ENCODE peak calls at places on chromosome 12, in five cellular contexts. A, O, X, Y and C are unnamed samples.

GRCh38 chr12:95182868-95183415 is 34.3 kb downstream of the FGD6 start:
- DNase-seq in A (peak; percentile 52), Y (no peak), X (no peak), O (no peak), C (no peak)

GRCh38 chr12:28248555-28249127 is 58.4 kb downstream of the CCDC91 start:
- DNase-seq in Y (no peak), A (no peak), O (no peak), X (no peak), C (no peak)

GRCh38 chr12:132161796-132162507 is 17.7 kb downstream of the NOC4L start:
- DNase-seq in X (no peak), Y (no peak), A (no peak), O (no peak), C (no peak)

GRCh38 chr12:56591961-56592360 is 38.2 kb downstream of the BAZ2A start:
- DNase-seq in Y (no peak), A (no peak), O (no peak), X (no peak), C (no peak)

GRCh38 chr12:117489671-117490070 is 128.2 kb upstream of the NOS1 start:
- DNase-seq in A (no peak), X (no peak), Y (no peak), O (no peak), C (no peak)

GRCh38 chr12:52434096-52434733 is at the start of gene KRT75:
- DNase-seq in O (no peak), Y (no peak), X (no peak), A (peak; percentile 32), C (no peak)

GRCh38 chr12:9951026-9951652 is 19.0 kb upstream of the CLEC2A start:
- DNase-seq in A (no peak), Y (no peak), O (no peak), X (no peak), C (no peak)

GRCh38 chr12:59070534-59070933 is 150.2 kb upstream of the LRIG3 start:
- DNase-seq in A (no peak), O (no peak), Y (no peak), X (no peak), C (no peak)

GRCh38 chr12:93707836-93708235 is 30.7 kb downstream of the CRADD start:
- DNase-seq in O (no peak), X (no peak), Y (no peak), A (no peak), C (no peak)

GRCh38 chr12:132454949-132455418 is 35.0 kb upstream of the FBRSL1 start:
- DNase-seq in O (no peak), A (no peak), Y (no peak), X (no peak), C (no peak)

GRCh38 chr12:101923049-101923718 is 45.8 kb downstream of the DRAM1 start:
- DNase-seq in O (no peak), X (no peak), A (no peak), Y (no peak), C (no peak)

GRCh38 chr12:111546171-111546570 is 52.9 kb downstream of the ATXN2 start:
- DNase-seq in Y (no peak), O (no peak), A (no peak), X (no peak), C (no peak)

GRCh38 chr12:62259311-62259992 is 752 bp upstream of the USP15 start:
- DNase-seq in X (no peak), A (no peak), Y (no peak), O (no peak), C (no peak)

GRCh38 chr12:30794591-30795409 is 40.0 kb upstream of the CAPRIN2 start:
- DNase-seq in O (no peak), Y (peak; percentile 25), A (no peak), X (no peak), C (no peak)

GRCh38 chr12:4296749-4297148 is 23.2 kb downstream of the CCND2 start:
- DNase-seq in O (no peak), A (no peak), Y (no peak), X (no peak), C (no peak)

GRCh38 chr12:102602549-102602948 is 122.2 kb upstream of the IGF1 start:
- DNase-seq in A (no peak), X (no peak), O (no peak), Y (no peak), C (no peak)

GRCh38 chr12:49616533-49617219 is 6.7 kb upstream of the PRPF40B start:
- DNase-seq in Y (no peak), O (no peak), A (peak; percentile 50), X (no peak), C (no peak)

GRCh38 chr12:29380536-29381523 is at the start of gene ERGIC2:
- DNase-seq in X (peak; percentile 88), Y (peak; percentile 91), A (peak; percentile 98), O (peak; percentile 94), C (peak; percentile 92)

GRCh38 chr12:120236124-120236398 is 29.5 kb downstream of the PXN start:
- DNase-seq in Y (no peak), X (no peak), A (no peak), O (no peak), C (no peak)

GRCh38 chr12:62603061-62603810 is 136.6 kb downstream of the MON2 start:
- DNase-seq in X (peak; percentile 77), A (peak; percentile 90), O (peak; percentile 82), Y (peak; percentile 80), C (peak; percentile 91)

GRCh38 chr12:68612675-68613074 is 2.0 kb downstream of the RAP1B start:
- DNase-seq in O (no peak), Y (no peak), A (no peak), X (no peak), C (no peak)
- H3K4me1 ChIP-seq in O (no peaks in the 10 kb centered on the region), Y (peaks cover 44% of the 10 kb centered on the region), A (peaks cover 4% of the 10 kb centered on the region), X (peaks cover 14% of the 10 kb centered on the region), C (no peaks in the 10 kb centered on the region)

GRCh38 chr12:131057211-131057721 is 103.6 kb downstream of the ADGRD1 start:
- DNase-seq in O (no peak), A (peak; percentile 30), X (no peak), Y (peak; percentile 19), C (no peak)
- TF ChIP-seq CTCF in O (no peak), A (no peak), X (no peak), Y (no peak), C (no peak)

GRCh38 chr12:1073652-1074051 is 82.6 kb downstream of the ERC1 start:
- DNase-seq in O (no peak), Y (no peak), A (no peak), X (no peak), C (no peak)

GRCh38 chr12:1083086-1083887 is 92.3 kb downstream of the ERC1 start:
- DNase-seq in A (peak; percentile 72), O (no peak), Y (no peak), X (no peak), C (peak; percentile 23)

GRCh38 chr12:1080520-1081223 is 89.6 kb downstream of the ERC1 start:
- DNase-seq in O (no peak), Y (no peak), X (no peak), A (no peak), C (no peak)

GRCh38 chr12:1077036-1077803 is 86.2 kb downstream of the ERC1 start:
- DNase-seq in Y (no peak), A (no peak), O (no peak), X (no peak), C (no peak)

DNA sequence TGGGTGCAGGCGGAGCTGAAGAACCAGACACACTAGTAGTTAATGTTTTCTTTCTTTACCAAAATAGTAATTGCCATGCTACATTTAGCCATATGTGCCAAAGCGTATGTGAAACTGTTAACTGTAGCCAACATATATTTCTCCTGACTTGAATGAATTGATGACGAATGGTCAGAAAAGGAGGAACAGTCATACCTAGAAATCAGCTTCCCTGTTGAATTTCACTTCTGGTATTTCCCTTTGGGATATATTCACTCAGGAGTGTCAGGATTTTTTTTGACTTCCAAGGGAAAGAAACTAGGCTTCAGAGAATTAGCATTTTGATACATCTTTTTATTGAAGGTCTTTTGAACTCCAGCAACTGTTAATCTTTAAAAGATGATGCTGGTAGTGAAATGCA is 87.0 kb downstream of the ERC1 start:
- DNase-seq in O (no peak), Y (no peak), A (no peak), X (no peak), C (no peak)
- H3K4me1 ChIP-seq in O (no peaks in the 10 kb centered on the region), Y (peaks cover 8% of the 10 kb centered on the region), A (peaks cover 2% of the 10 kb centered on the region), X (no peaks in the 10 kb centered on the region), C (peaks cover 8% of the 10 kb centered on the region)

DNA sequence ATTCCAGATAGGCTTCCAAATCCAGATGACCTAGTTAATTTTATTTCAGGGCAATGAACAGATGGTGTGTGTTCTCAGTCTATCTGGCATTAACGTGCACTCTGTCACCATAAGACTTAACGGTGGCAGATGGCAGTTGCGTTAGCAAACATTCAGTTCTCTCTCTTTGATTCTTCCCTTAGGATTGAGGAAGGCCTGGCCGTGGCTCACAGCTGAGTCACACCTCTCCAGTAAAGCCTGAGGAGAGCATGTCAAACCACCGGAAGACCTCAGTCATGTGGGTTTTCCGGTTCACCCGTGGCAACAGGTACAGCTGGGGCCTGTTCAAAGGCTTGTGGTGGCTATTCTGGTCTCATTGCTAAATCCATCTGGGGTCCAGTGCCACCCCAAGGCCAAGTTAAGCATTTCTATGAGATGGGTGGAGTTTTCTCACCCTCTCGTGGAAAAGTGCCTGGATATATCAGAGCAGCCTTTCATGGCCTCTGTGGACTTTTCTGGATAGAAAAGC is 545.1 kb upstream of the ATP2B1 start:
- DNase-seq in O (peak; percentile 50), X (no peak), A (peak; percentile 68), Y (peak; percentile 79), C (peak; percentile 80)
- TF ChIP-seq CTCF in O (no peak), X (no peak), A (peak; percentile 49), Y (no peak), C (peak; percentile 56)

GRCh38 chr12:105864316-105864715 is 274.4 kb downstream of the NUAK1 start:
- DNase-seq in O (no peak), X (no peak), A (no peak), Y (no peak), C (no peak)
- H3K4me1 ChIP-seq in O (no peaks in the 10 kb centered on the region), X (no peaks in the 10 kb centered on the region), A (peaks cover 9% of the 10 kb centered on the region), Y (no peaks in the 10 kb centered on the region), C (no peaks in the 10 kb centered on the region)

DNA sequence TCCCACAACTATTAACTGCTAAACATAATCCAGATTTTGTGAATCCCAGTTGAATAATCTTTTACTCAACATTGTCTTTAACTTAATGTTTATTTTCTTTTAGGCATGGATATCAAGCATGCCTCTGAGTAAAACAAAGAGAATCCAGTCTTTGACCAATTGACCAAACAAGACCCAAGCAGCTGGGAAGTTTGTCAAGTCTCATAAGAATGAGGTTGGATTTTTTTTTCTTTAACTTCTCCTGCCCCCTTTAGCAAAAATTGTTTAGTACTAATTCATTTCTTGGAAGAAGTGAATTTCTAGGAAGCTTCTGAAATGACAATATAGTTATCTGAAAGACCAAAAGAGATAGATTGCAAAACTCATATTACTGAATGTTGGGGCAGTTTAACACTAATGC is 89.9 kb downstream of the OTOGL start:
- DNase-seq in A (no peak), X (no peak), Y (no peak), O (no peak), C (no peak)
- TF ChIP-seq CTCF in A (no peak), X (no peak), Y (no peak), O (no peak), C (no peak)

GRCh38 chr12:65648461-65648860 is 175.8 kb upstream of the HMGA2 start:
- DNase-seq in A (no peak), O (no peak), Y (no peak), X (no peak), C (no peak)
- H3K4me1 ChIP-seq in A (no peaks in the 10 kb centered on the region), O (no peaks in the 10 kb centered on the region), Y (no peaks in the 10 kb centered on the region), X (no peaks in the 10 kb centered on the region), C (no peaks in the 10 kb centered on the region)

GRCh38 chr12:34108405-34108803 is 86.1 kb downstream of the ALG10 start:
- DNase-seq in O (no peak), Y (no peak), A (no peak), X (no peak), C (no peak)
- TF ChIP-seq CTCF in O (no peak), Y (no peak), A (no peak), X (no peak), C (no peak)